ENCODE peak calls at places on chromosome X, in seven cellular contexts. K is HFF-Myc, X is OCI-LY7, D is fibroblast of lung, N is SK-N-SH, B is cardiac fibroblast, E is brain microvascular endothelial cell. Q is an unnamed sample.

GRCh38 chrX:68417651-68418050 is 15.6 kb downstream of the OPHN1 start:
- DNase-seq in D (no peak), E (no peak), N (no peak), K (no peak), B (no peak), X (no peak), Q (no peak)

GRCh38 chrX:7552758-7553157 is 290.2 kb upstream of the VCX start:
- DNase-seq in X (peak), D (no peak), E (no peak), K (no peak), B (peak), N (no peak), Q (no peak)

GRCh38 chrX:331145-331771 is 12.7 kb upstream of the GTPBP6 start:
- DNase-seq in K (no peak), X (no peak), D (peak), B (peak), N (peak), E (peak), Q (peak)

GRCh38 chrX:37824491-37825224 is 22.7 kb downstream of the DYNLT3 start:
- DNase-seq in N (no peak), D (no peak), X (peak), K (no peak), E (no peak), B (no peak), Q (no peak)

GRCh38 chrX:151516538-151517187 is 46.8 kb upstream of the PASD1 start:
- DNase-seq in K (no peak), X (no peak), D (no peak), B (no peak), E (no peak), N (no peak), Q (no peak)

GRCh38 chrX:34598360-34598759 is 58.7 kb downstream of the TMEM47 start:
- DNase-seq in K (no peak), N (no peak), B (no peak), X (no peak), D (no peak), E (no peak), Q (no peak)

GRCh38 chrX:10769696-10770619 is 149.6 kb upstream of the MID1 start:
- DNase-seq in X (no peak), N (no peak), E (peak), D (peak), K (no peak), B (peak), Q (peak)

GRCh38 chrX:18871161-18871880 is 112.6 kb downstream of the PHKA2 start:
- DNase-seq in K (no peak), X (no peak), N (no peak), B (peak), E (peak), D (peak), Q (no peak)

GRCh38 chrX:56794404-56794803 is 65.4 kb downstream of the NBDY start:
- DNase-seq in K (no peak), D (no peak), E (no peak), N (no peak), X (no peak), B (no peak), Q (no peak)

GRCh38 chrX:41621236-41621651 is 67.5 kb upstream of the GPR34 start:
- DNase-seq in K (no peak), D (peak), E (peak), X (no peak), B (peak), N (peak), Q (no peak)

GRCh38 chrX:109629310-109629709 is 4.3 kb upstream of the KCNE5 start:
- DNase-seq in D (no peak), E (no peak), X (no peak), K (no peak), N (peak), B (peak), Q (no peak)

GRCh38 chrX:2965965-2966364 is 36.8 kb upstream of the ARSD start:
- DNase-seq in E (no peak), X (no peak), B (no peak), K (no peak), D (no peak), N (no peak), Q (no peak)

GRCh38 chrX:151985955-151986354 is 11.5 kb upstream of the GABRE start:
- DNase-seq in X (no peak), B (peak), E (peak), N (no peak), K (no peak), D (peak), Q (peak)

GRCh38 chrX:39626749-39627148 is 471.0 kb downstream of the BCOR start:
- DNase-seq in B (no peak), X (no peak), D (no peak), E (no peak), N (no peak), K (no peak), Q (no peak)

GRCh38 chrX:31228415-31228832 is 156.6 kb upstream of the FTHL17 start:
- DNase-seq in K (peak), B (peak), E (peak), X (no peak), N (no peak), D (peak), Q (peak)

GRCh38 chrX:138917781-138918180 is 206.3 kb upstream of the FGF13 start:
- DNase-seq in D (peak), E (no peak), N (no peak), X (no peak), K (no peak), B (peak), Q (peak)

GRCh38 chrX:7586126-7586525 is 256.8 kb upstream of the VCX start:
- DNase-seq in K (peak), X (peak), B (peak), D (peak), E (peak), N (peak), Q (peak)

GRCh38 chrX:74383611-74384010 is 37.7 kb upstream of the SLC16A2 start:
- DNase-seq in E (peak), X (peak), N (peak), K (peak), D (peak), B (peak), Q (peak)

GRCh38 chrX:153499258-153499657 is 4.5 kb downstream of the BGN start:
- DNase-seq in X (no peak), D (no peak), K (no peak), N (peak), B (no peak), E (no peak), Q (no peak)

GRCh38 chrX:153495903-153496629 is 1.3 kb downstream of the BGN start:
- DNase-seq in B (no peak), E (no peak), K (no peak), X (no peak), D (no peak), N (no peak), Q (no peak)

GRCh38 chrX:153500676-153501280 is 6.0 kb downstream of the BGN start:
- DNase-seq in X (no peak), N (no peak), E (no peak), D (no peak), B (no peak), K (no peak), Q (no peak)

GRCh38 chrX:153499876-153500275 is 5.1 kb downstream of the BGN start:
- DNase-seq in N (peak), D (no peak), K (no peak), E (no peak), X (no peak), B (no peak), Q (peak)

DNA sequence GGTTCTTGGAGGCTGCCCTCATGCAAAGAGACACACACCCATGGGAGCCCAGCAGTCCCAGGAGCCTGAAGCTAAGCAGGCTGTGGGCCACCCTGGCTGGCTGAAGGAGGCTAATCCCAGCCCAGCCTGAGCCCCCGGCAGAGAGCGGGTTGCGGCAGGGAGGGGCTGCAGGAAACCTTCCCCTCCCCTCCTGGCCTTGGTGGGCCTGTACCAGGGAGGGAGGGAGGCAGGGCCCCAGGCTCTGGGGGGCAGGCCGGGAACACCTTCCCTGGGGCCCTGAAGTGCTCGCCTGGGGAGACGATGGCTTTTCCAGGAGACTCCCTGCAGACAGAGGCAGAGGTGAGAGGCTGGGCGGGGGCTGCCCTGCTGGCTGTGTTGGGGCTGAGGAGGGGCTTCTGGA is 3.7 kb downstream of the BGN start:
- DNase-seq in E (no peak), X (no peak), N (no peak), B (no peak), D (no peak), K (no peak), Q (no peak)
- H3K4me3 ChIP-seq in E (peak), X (no peak), N (no peak), B (no peak), D (no peak), K (peak), Q (peak)

DNA sequence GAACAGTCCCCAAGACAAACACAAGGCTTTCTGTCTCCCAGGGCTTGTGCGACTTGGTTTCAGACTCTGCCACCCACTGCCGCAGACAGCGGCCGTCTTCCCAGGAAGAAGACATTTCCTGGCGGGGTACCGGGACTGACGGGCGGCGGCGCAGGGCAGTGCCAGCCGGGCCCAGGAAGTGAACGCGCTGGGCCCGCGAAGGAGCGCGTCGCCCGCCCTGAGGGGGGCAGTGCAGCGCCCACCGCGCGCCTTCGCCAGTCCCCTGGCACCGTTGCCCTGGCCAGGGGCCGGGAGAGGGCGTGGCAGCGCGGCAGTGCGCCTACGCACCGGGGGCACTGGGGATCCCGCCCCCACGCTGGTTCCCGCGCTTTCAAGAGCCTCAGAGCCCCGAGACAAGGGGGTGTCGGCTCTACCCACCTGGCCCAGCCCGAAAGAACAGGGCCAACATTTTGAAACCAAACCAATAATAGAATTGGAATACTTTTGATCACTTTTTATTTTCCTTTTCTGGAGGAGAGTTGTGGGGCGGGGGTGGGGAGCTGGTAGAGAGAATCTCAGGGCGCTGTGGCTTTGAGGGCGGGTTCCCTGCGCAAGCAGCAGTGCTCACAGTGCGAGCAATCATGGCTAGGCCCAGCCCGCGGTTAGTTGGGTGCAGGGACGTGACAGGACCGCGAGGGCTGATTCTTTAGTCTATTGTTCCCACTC is 23.6 kb upstream of the APLN start:
- DNase-seq in K (no peak), N (peak), D (peak), B (no peak), E (no peak), X (no peak), Q (peak)
- TF ChIP-seq CTCF in K (no peak), N (peak), D (no peak), B (no peak), E (no peak), X (no peak), Q (no peak)

GRCh38 chrX:71302461-71303213 is 1.1 kb downstream of the ITGB1BP2 start:
- DNase-seq in E (no peak), X (no peak), D (peak), K (no peak), B (peak), N (no peak), Q (no peak)
- H3K4me3 ChIP-seq in E (no peak), X (no peak), D (no peak), K (no peak), B (no peak), N (no peak), Q (no peak)

GRCh38 chrX:88136328-88136727 is 610.7 kb upstream of the CPXCR1 start:
- DNase-seq in K (no peak), D (no peak), X (no peak), E (no peak), N (no peak), B (no peak), Q (no peak)
- TF ChIP-seq CTCF in K (no peak), D (no peak), X (no peak), E (no peak), N (no peak), B (no peak), Q (no peak)

GRCh38 chrX:153880440-153880815 is 5.5 kb downstream of the L1CAM start:
- DNase-seq in B (no peak), X (no peak), K (no peak), N (peak), E (no peak), D (no peak), Q (no peak)
- H3K4me3 ChIP-seq in B (no peak), X (no peak), K (no peak), N (no peak), E (no peak), D (no peak), Q (no peak)

DNA sequence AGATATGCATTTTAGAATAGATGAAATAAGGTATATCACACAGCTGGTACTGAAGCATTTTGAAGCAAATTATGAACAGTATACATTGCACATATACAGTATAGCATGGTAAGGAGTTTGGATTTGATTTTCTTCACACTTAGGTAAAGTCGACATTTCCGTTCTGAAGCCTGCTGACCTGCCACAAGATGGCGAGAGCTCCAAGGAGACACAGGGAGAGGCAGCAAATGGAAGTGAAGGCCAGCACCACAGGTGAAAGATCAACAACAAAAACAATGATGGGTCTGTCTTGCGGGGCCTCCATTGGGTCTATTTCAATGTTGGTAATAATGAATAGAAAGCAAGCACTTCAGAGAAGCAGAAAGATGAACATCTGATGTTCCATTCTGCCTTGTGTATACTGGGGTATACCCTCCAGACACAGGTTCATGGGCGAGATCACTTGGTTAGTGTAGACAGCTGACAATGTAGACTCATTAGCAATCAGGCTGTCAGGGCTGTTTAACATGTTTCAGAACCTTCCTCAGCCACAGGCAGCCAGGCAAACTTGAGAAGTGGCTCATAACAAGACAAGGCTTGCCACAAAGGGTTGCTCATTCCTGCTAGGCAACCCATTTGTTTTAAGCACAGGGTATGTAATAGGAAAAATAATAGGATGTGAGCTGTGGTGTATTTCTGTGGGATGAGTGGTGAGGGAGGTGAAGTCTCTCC is 21.4 kb upstream of the NOX1 start:
- DNase-seq in K (no peak), D (peak), N (peak), X (peak), B (peak), E (peak), Q (peak)
- TF ChIP-seq CTCF in K (peak), D (peak), N (peak), X (peak), B (peak), E (peak), Q (peak)

GRCh38 chrX:115564243-115564642 is 3.3 kb downstream of the PLS3 start:
- DNase-seq in X (no peak), K (no peak), N (no peak), E (no peak), B (peak), D (peak), Q (no peak)
- H3K4me3 ChIP-seq in X (no peak), K (no peak), N (no peak), E (no peak), B (no peak), D (no peak), Q (no peak)

GRCh38 chrX:8849945-8850344 is 48.8 kb upstream of the FAM9A start:
- DNase-seq in E (no peak), N (peak), X (no peak), K (no peak), B (no peak), D (no peak), Q (no peak)
- TF ChIP-seq CTCF in E (peak), N (peak), X (peak), K (peak), B (no peak), D (peak), Q (no peak)

GRCh38 chrX:153968754-153969124 is 2.9 kb downstream of the HCFC1 start:
- DNase-seq in E (no peak), D (peak), N (no peak), K (no peak), X (peak), B (no peak), Q (no peak)
- H3K4me3 ChIP-seq in E (peak), D (peak), N (peak), K (peak), X (peak), B (peak), Q (peak)

DNA sequence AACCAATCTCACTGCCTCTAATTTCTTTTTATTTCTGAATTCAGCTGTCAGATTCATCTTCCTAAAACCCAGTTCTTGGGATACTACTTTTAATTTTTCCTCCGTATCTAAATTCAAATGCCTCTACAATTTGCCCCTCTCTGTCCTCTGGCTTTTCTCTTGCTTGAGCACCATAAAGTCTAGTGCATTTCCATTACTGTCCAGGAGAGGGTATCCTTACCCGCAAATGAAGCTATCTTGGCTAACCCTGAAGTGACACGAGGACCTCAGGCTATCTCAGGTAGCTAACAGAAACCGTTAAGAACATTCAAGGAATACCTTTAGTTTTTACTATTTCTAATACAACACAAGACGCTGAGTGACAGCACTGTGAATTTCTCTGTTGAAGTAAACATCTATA is 49.4 kb upstream of the PRR32 start:
- DNase-seq in D (no peak), X (peak), E (no peak), N (peak), B (peak), K (no peak), Q (no peak)
- TF ChIP-seq CTCF in D (no peak), X (peak), E (peak), N (peak), B (peak), K (no peak), Q (no peak)